ENCODE peak calls at places on chromosomes 1 and 21, in seven cellular contexts. One of them, this sample, is unnamed.
A peak's percentile ranks its signal among the peaks of the same experiment; 100 is the strongest.

GRCh38 chr1:216178266-216178665 is 245.0 kb downstream of the USH2A start:
- DNase-seq in stomach: no peak
- DNase-seq in esophagus squamous epithelium: no peak
- DNase-seq in A549: no peak
- DNase-seq in suprapubic skin: no peak
- DNase-seq in thyroid gland: no peak
- DNase-seq in transverse colon: no peak
- DNase-seq in this sample: no peak

GRCh38 chr21:25689226-25689625 is 45.5 kb downstream of the ATP5PF start:
- DNase-seq in transverse colon: no peak
- DNase-seq in suprapubic skin: no peak
- DNase-seq in stomach: no peak
- DNase-seq in esophagus squamous epithelium: no peak
- DNase-seq in A549: no peak
- DNase-seq in thyroid gland: no peak
- DNase-seq in this sample: no peak

GRCh38 chr1:225418059-225418458 is 9.8 kb downstream of the LBR start:
- DNase-seq in thyroid gland: no peak
- DNase-seq in esophagus squamous epithelium: no peak
- DNase-seq in stomach: no peak
- DNase-seq in transverse colon: no peak
- DNase-seq in suprapubic skin: no peak
- DNase-seq in A549: no peak
- DNase-seq in this sample: no peak

GRCh38 chr1:52567943-52568342 is 15.1 kb upstream of the TUT4 start:
- DNase-seq in thyroid gland: peak; percentile 7
- DNase-seq in suprapubic skin: no peak
- DNase-seq in transverse colon: no peak
- DNase-seq in stomach: no peak
- DNase-seq in esophagus squamous epithelium: no peak
- DNase-seq in A549: no peak
- DNase-seq in this sample: no peak

GRCh38 chr1:94522304-94522703 is 19.3 kb downstream of the F3 start:
- DNase-seq in transverse colon: no peak
- DNase-seq in A549: no peak
- DNase-seq in suprapubic skin: no peak
- DNase-seq in thyroid gland: peak; percentile 23
- DNase-seq in stomach: no peak
- DNase-seq in esophagus squamous epithelium: no peak
- DNase-seq in this sample: no peak

GRCh38 chr1:225597926-225598575 is 54.9 kb downstream of the ENAH start:
- DNase-seq in stomach: no peak
- DNase-seq in transverse colon: no peak
- DNase-seq in suprapubic skin: no peak
- DNase-seq in esophagus squamous epithelium: no peak
- DNase-seq in thyroid gland: no peak
- DNase-seq in A549: no peak
- DNase-seq in this sample: no peak

GRCh38 chr1:9873992-9874391 is 36.1 kb downstream of the CTNNBIP1 start:
- DNase-seq in stomach: no peak
- DNase-seq in suprapubic skin: no peak
- DNase-seq in A549: no peak
- DNase-seq in esophagus squamous epithelium: no peak
- DNase-seq in transverse colon: no peak
- DNase-seq in thyroid gland: no peak
- DNase-seq in this sample: no peak

GRCh38 chr1:40382110-40382464 is 8.6 kb downstream of the SMAP2 start:
- DNase-seq in esophagus squamous epithelium: no peak
- DNase-seq in thyroid gland: no peak
- DNase-seq in A549: no peak
- DNase-seq in stomach: no peak
- DNase-seq in transverse colon: no peak
- DNase-seq in suprapubic skin: no peak
- DNase-seq in this sample: no peak

GRCh38 chr1:165854101-165854845 is 26.9 kb downstream of the UCK2 start:
- DNase-seq in suprapubic skin: no peak
- DNase-seq in A549: peak; percentile 56
- DNase-seq in thyroid gland: no peak
- DNase-seq in transverse colon: no peak
- DNase-seq in esophagus squamous epithelium: no peak
- DNase-seq in stomach: no peak
- DNase-seq in this sample: no peak

GRCh38 chr1:171841931-171842723 is 829 bp downstream of the DNM3 start:
- DNase-seq in thyroid gland: peak; percentile 13
- DNase-seq in stomach: no peak
- DNase-seq in A549: peak; percentile 20
- DNase-seq in suprapubic skin: no peak
- DNase-seq in transverse colon: no peak
- DNase-seq in esophagus squamous epithelium: no peak
- DNase-seq in this sample: peak; percentile 18

GRCh38 chr21:42400525-42400924 is 3.2 kb upstream of the UBASH3A start:
- DNase-seq in A549: no peak
- DNase-seq in suprapubic skin: no peak
- DNase-seq in transverse colon: no peak
- DNase-seq in thyroid gland: no peak
- DNase-seq in esophagus squamous epithelium: no peak
- DNase-seq in stomach: no peak
- DNase-seq in this sample: no peak

GRCh38 chr1:185696419-185697150 is 37.6 kb upstream of the HMCN1 start:
- DNase-seq in esophagus squamous epithelium: no peak
- DNase-seq in thyroid gland: no peak
- DNase-seq in suprapubic skin: no peak
- DNase-seq in stomach: no peak
- DNase-seq in transverse colon: no peak
- DNase-seq in A549: no peak
- DNase-seq in this sample: no peak

GRCh38 chr1:150562384-150563339 is 13.5 kb downstream of the ADAMTSL4 start:
- DNase-seq in A549: no peak
- DNase-seq in thyroid gland: peak; percentile 48
- DNase-seq in suprapubic skin: peak; percentile 80
- DNase-seq in transverse colon: peak; percentile 84
- DNase-seq in stomach: peak; percentile 51
- DNase-seq in esophagus squamous epithelium: peak; percentile 55
- DNase-seq in this sample: peak; percentile 54

GRCh38 chr1:197638316-197638715 is 137.0 kb downstream of the DENND1B start:
- DNase-seq in suprapubic skin: no peak
- DNase-seq in transverse colon: no peak
- DNase-seq in thyroid gland: no peak
- DNase-seq in A549: no peak
- DNase-seq in esophagus squamous epithelium: no peak
- DNase-seq in stomach: no peak
- DNase-seq in this sample: no peak

GRCh38 chr1:155938220-155938627 is 3.2 kb upstream of the RXFP4 start:
- DNase-seq in A549: peak; percentile 75
- DNase-seq in suprapubic skin: no peak
- DNase-seq in stomach: no peak
- DNase-seq in thyroid gland: peak; percentile 39
- DNase-seq in esophagus squamous epithelium: no peak
- DNase-seq in transverse colon: no peak
- DNase-seq in this sample: no peak

GRCh38 chr1:39154553-39155361 is 49.7 kb upstream of the MACF1 start:
- DNase-seq in esophagus squamous epithelium: no peak
- DNase-seq in transverse colon: peak; percentile 28
- DNase-seq in thyroid gland: peak; percentile 81
- DNase-seq in stomach: no peak
- DNase-seq in A549: no peak
- DNase-seq in suprapubic skin: no peak
- DNase-seq in this sample: peak; percentile 65

GRCh38 chr1:205124726-205125125 is 2.9 kb upstream of the RBBP5 start:
- DNase-seq in stomach: no peak
- DNase-seq in suprapubic skin: no peak
- DNase-seq in transverse colon: no peak
- DNase-seq in thyroid gland: no peak
- DNase-seq in A549: no peak
- DNase-seq in esophagus squamous epithelium: no peak
- DNase-seq in this sample: no peak

GRCh38 chr1:6351480-6352137 is 42.0 kb downstream of the ACOT7 start:
- DNase-seq in stomach: peak; percentile 73
- DNase-seq in A549: no peak
- DNase-seq in esophagus squamous epithelium: no peak
- DNase-seq in transverse colon: peak; percentile 81
- DNase-seq in suprapubic skin: no peak
- DNase-seq in thyroid gland: peak; percentile 21
- DNase-seq in this sample: no peak

DNA sequence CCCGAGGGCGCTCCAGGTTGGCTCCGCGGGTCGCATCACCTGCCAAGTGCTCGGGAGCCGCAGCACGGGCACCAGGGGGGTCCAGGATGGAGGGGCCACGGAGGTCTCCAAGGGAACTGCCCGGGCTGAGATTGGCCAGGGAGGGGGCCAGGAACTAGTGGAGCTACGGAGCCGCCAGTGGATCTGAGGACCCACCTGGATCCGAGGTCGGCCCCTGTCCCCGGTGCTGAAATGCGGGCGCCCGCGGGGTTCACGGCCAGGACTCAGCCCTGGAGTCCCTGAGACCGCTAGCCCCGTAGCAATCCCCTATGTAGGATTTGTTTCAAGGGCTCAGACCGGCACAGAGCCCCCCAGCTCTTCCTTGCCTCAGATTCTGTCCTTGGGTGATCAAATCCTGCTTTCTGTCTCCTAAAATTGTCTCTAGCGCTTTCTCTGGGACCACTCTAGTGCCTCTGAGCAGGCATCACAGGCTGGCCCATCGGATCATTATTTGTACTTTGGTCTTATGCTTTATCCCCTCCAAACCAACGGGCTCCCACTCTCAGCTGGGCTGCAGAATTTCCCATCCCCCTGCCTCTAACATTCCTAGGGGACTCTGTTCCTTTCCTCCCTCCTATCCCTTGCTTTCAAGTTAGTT is 27.3 kb downstream of the KIAA2013 start:
- DNase-seq in stomach: no peak
- DNase-seq in A549: no peak
- DNase-seq in suprapubic skin: no peak
- DNase-seq in esophagus squamous epithelium: no peak
- DNase-seq in transverse colon: no peak
- DNase-seq in thyroid gland: peak; percentile 37
- DNase-seq in this sample: no peak
- TF ChIP-seq CTCF in stomach: no peak
- TF ChIP-seq CTCF in A549: no peak
- TF ChIP-seq CTCF in suprapubic skin: no peak
- TF ChIP-seq CTCF in esophagus squamous epithelium: no peak
- TF ChIP-seq CTCF in transverse colon: no peak
- TF ChIP-seq CTCF in thyroid gland: no peak
- TF ChIP-seq CTCF in this sample: no peak

DNA sequence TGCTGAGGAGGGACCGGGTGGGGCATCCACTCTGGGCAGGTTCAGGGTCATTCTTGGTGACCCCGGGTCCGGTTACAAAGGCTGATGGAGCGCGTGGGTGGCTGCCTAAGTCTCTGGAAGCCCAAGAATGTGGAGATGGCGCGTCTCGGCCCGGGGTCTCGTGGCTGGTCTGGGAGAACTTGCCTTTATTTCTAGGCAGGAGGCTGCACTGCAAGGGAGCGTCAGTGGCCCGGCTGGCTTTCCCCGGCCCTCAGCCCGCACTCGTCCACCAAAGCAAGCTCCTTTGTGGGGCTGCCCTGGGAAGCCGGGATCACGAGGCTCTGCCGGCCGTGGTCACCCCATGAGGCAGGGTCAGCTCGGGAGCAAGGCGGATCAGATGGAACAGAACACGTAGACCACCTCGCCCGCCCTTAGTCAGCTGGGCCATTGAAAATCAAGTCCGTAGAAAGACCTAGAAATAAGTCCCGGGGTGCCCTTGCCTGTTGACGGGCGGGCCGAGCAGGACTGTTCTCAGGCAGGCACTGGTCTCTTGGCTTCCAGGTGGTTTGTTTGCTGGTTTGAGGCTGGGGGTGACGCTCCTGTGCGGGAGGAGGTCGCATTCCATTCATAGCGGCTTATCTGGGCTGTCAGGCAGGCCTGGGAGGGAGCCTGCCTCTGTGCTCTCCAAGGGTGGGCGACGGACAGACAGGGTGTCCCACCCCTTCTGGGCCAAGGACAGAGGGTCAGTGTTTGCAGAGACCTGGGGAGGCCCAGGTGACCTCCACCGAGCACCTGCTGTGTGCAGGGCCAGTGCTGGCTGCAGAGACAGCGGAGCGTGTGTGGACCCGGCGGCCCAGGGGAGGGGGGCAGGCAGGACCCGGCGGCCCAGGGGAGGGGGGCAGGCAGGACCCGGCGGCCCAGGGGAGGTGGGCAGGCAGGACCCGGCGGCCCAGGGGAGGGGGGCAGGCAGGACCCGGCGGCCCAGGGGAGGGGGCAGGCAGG is 25.8 kb downstream of the COL18A1 start:
- DNase-seq in suprapubic skin: no peak
- DNase-seq in A549: no peak
- DNase-seq in stomach: no peak
- DNase-seq in thyroid gland: no peak
- DNase-seq in esophagus squamous epithelium: no peak
- DNase-seq in transverse colon: no peak
- DNase-seq in this sample: no peak
- H3K27ac ChIP-seq in suprapubic skin: no peak overlapping the region
- H3K27ac ChIP-seq in A549: peak overlapping the region; percentile 11
- H3K27ac ChIP-seq in stomach: no peak overlapping the region
- H3K27ac ChIP-seq in thyroid gland: peak overlapping the region; percentile 17
- H3K27ac ChIP-seq in esophagus squamous epithelium: peak overlapping the region; percentile 26
- H3K27ac ChIP-seq in transverse colon: no peak overlapping the region
- H3K27ac ChIP-seq in this sample: peak overlapping the region; percentile 41

GRCh38 chr1:3676581-3677410 is 24.5 kb downstream of the TP73 start:
- DNase-seq in suprapubic skin: no peak
- DNase-seq in esophagus squamous epithelium: no peak
- DNase-seq in thyroid gland: no peak
- DNase-seq in stomach: no peak
- DNase-seq in transverse colon: no peak
- DNase-seq in A549: no peak
- DNase-seq in this sample: no peak
- TF ChIP-seq POLR2A in suprapubic skin: no peak
- TF ChIP-seq POLR2A in esophagus squamous epithelium: no peak
- TF ChIP-seq POLR2A in thyroid gland: no peak
- TF ChIP-seq POLR2A in stomach: no peak
- TF ChIP-seq POLR2A in transverse colon: no peak
- TF ChIP-seq POLR2A in A549: no peak
- TF ChIP-seq POLR2A in this sample: no peak

DNA sequence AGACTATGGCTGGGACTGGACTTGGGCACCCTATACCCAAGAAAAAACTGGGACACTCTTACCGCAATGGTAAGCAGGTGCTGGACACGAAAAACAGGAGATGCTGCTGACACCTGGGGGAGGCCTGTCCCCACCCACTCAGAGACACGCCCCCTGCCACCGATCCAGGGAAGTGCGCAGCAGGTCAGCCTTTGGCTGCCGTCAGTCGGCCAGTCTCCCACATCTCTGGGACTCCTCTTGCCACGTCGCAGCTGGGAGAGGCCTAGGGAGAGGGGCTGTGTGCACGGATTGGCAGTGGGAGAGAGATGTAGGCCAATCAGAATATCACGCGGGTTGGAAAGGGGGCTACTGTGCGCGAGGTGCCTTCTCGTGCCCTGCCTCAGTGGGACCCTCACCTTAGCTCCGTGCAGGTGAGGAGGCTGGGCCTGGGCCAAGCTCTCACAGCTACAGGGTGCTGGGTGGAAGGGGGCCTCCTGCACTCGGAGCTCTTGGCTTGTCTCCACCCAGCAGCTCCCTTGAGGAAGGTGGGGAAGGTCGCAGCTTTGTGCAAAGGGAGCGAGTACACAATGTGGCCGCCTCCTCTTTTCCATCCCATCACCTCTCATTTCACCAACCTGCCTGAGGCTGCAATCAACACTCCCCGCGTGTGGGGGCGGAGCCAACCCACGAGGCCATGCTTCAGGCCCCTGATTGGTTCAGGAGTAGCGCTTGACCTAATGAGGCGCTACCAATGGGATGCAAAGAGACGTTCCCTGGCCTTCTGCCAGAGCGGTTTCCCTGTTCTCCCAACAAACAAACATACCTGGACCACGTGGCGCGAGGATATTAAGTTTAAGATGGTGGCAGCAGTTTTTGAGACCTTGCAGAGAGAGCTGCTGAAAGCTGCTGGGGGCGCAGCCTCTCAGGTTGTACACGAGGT is 25.7 kb upstream of the LDLRAP1 start:
- DNase-seq in esophagus squamous epithelium: no peak
- DNase-seq in suprapubic skin: no peak
- DNase-seq in A549: no peak
- DNase-seq in transverse colon: no peak
- DNase-seq in thyroid gland: no peak
- DNase-seq in stomach: no peak
- DNase-seq in this sample: no peak
- TF ChIP-seq CTCF in esophagus squamous epithelium: no peak
- TF ChIP-seq CTCF in suprapubic skin: no peak
- TF ChIP-seq CTCF in A549: no peak
- TF ChIP-seq CTCF in transverse colon: no peak
- TF ChIP-seq CTCF in thyroid gland: no peak
- TF ChIP-seq CTCF in stomach: no peak
- TF ChIP-seq CTCF in this sample: no peak